ENCODE peak calls at places on chromosomes 12 and 14, in eight cellular contexts. H is fibroblast of lung, N is HepG2, Z is GM06990, K is HCT116, B is astrocyte of the cerebellum, A is fibroblast of the aortic adventitia, S is fibroblast of mammary gland. W is an unnamed sample.
A peak's percentile ranks its signal among the peaks of the same experiment; 100 is the strongest.

GRCh38 chr12:67354966-67355365 is 85.8 kb downstream of the CAND1 start:
- DNase-seq in H (no peak), N (no peak), Z (no peak), K (no peak), B (no peak), A (peak; percentile 43), S (peak; percentile 17), W (no peak)

GRCh38 chr12:61397668-61398067 is 862.5 kb upstream of the USP15 start:
- DNase-seq in H (no peak), N (no peak), Z (no peak), K (no peak), B (no peak), A (no peak), S (no peak), W (no peak)

GRCh38 chr12:29796823-29797263 is 13.1 kb upstream of the TMTC1 start:
- DNase-seq in H (peak; percentile 97), N (no peak), Z (no peak), K (peak; percentile 29), B (peak; percentile 94), A (peak; percentile 94), S (peak; percentile 94), W (peak; percentile 82)

GRCh38 chr12:124956571-124956970 is 32.4 kb downstream of the DHX37 start:
- DNase-seq in H (no peak), N (no peak), Z (no peak), K (no peak), B (no peak), A (no peak), S (no peak), W (no peak)

GRCh38 chr12:88416786-88417185 is 163.5 kb downstream of the KITLG start:
- DNase-seq in H (no peak), N (no peak), Z (no peak), K (no peak), B (no peak), A (no peak), S (peak; percentile 20), W (no peak)

GRCh38 chr14:91361236-91361811 is 56.3 kb downstream of the CCDC88C start:
- DNase-seq in H (peak; percentile 90), N (peak; percentile 61), Z (no peak), K (no peak), B (no peak), A (peak; percentile 17), S (peak; percentile 61), W (no peak)

GRCh38 chr14:60654303-60654925 is 5.1 kb upstream of the SIX1 start:
- DNase-seq in H (no peak), N (no peak), Z (no peak), K (no peak), B (no peak), A (peak; percentile 54), S (peak; percentile 69), W (peak; percentile 92)

GRCh38 chr14:78598046-78598652 is 428.0 kb downstream of the NRXN3 start:
- DNase-seq in H (peak; percentile 39), N (peak; percentile 44), Z (peak; percentile 13), K (peak; percentile 29), B (peak; percentile 33), A (peak; percentile 69), S (peak; percentile 52), W (no peak)

DNA sequence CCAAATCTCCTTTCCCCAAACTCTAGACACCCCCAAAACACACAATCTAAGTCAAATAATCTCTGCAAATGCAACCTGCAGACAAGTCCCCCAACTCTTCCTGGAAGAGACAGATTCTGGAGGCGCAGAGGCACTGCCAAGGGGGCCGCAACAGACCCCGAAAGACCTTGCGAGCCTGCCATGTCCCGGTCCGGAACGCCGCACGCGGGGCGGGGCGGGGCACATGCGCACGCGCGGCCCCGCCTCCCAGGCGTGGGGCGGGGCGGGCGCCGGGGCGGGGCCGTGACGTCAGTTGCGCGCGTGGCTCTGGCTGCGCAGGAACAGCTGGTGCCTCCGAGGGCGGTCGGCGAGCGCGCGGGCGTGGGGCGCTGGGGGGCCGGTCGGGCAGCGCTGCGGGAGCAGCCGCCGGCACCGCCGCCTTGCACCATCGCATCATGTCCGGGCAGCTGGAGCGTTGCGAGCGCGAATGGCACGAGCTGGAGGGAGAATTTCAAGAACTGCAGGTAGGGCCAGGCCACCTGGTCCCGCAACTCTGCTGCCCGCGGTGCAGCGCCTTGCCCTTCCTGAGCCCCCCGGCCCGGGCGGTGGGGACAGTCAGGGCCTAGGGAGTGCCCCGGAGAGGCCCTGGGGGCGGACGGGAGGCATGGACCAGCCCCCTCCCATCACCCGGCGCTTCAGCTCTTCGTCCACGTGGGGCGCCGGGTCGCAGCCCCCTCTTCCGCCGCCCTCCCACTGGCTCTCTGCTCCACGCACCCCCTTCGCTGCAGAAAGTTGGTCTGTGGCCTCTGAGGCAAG is at the start of gene TMEM120B:
- DNase-seq in H (peak; percentile 71), N (peak; percentile 37), Z (peak; percentile 86), K (no peak), B (no peak), A (peak; percentile 63), S (peak; percentile 56), W (no peak)
- TF ChIP-seq CTCF in H (no peak), N (peak; percentile 15), Z (peak; percentile 28), K (peak; percentile 26), B (peak; percentile 22), A (no peak), S (no peak), W (no peak)

GRCh38 chr14:100263141-100263540 is 24.2 kb downstream of the YY1 start:
- DNase-seq in H (no peak), N (no peak), Z (no peak), K (no peak), B (no peak), A (no peak), S (peak; percentile 42), W (no peak)
- TF ChIP-seq CTCF in H (no peak), N (no peak), Z (no peak), K (no peak), B (no peak), A (no peak), S (no peak), W (no peak)

GRCh38 chr12:64608901-64609542 is 1.3 kb upstream of the RASSF3 start:
- DNase-seq in H (peak; percentile 58), N (peak; percentile 58), Z (peak; percentile 55), K (peak; percentile 81), B (no peak), A (peak; percentile 36), S (peak; percentile 67), W (no peak)
- TF ChIP-seq CTCF in H (peak; percentile 16), N (peak; percentile 28), Z (no peak), K (peak; percentile 8), B (peak; percentile 16), A (no peak), S (peak; percentile 8), W (peak; percentile 5)

DNA sequence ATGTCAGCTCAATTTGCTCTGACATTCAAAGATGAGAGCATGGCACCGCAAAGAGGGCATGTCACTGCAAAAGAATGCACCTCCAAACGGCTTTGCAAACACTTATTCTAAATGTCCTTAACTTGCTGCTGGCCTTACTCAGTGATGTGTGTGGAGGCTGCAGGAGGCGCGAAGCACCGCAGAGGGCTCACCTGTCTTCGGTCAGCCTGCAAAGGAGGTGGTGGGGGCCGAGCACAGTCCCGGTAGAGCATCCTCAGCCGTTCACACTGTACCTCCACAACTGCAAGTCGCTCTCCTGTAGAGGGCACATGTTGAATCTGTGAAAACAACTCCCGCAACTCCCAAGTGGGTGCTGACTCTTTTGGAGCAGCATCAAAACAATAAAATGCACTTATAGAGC is 93.8 kb downstream of the TRAFD1 start:
- DNase-seq in H (no peak), N (no peak), Z (no peak), K (no peak), B (no peak), A (no peak), S (peak; percentile 6), W (no peak)
- TF ChIP-seq CTCF in H (no peak), N (no peak), Z (no peak), K (no peak), B (no peak), A (no peak), S (no peak), W (no peak)

DNA sequence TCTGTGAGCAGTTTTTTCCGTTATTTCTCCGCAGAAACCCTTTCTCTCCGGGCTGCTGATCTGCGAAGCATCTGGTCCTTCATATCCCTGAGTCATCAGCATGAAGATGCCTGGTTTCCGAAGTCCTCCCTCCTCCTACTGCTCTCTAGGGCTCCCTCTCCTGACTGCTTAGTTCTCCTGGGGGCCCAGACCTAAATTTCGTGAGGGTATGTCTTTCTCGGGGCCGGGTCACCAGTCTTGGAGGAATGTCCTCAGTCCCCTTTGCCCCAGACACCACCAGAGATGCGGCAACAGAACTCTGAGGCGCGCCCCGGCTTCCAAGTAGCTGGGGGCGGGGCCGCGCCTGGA is 622 bp upstream of the BICDL1 start:
- DNase-seq in H (peak; percentile 39), N (no peak), Z (no peak), K (no peak), B (no peak), A (peak; percentile 25), S (peak; percentile 67), W (no peak)
- TF ChIP-seq CTCF in H (no peak), N (peak; percentile 36), Z (peak; percentile 46), K (no peak), B (peak; percentile 35), A (no peak), S (peak; percentile 35), W (no peak)

DNA sequence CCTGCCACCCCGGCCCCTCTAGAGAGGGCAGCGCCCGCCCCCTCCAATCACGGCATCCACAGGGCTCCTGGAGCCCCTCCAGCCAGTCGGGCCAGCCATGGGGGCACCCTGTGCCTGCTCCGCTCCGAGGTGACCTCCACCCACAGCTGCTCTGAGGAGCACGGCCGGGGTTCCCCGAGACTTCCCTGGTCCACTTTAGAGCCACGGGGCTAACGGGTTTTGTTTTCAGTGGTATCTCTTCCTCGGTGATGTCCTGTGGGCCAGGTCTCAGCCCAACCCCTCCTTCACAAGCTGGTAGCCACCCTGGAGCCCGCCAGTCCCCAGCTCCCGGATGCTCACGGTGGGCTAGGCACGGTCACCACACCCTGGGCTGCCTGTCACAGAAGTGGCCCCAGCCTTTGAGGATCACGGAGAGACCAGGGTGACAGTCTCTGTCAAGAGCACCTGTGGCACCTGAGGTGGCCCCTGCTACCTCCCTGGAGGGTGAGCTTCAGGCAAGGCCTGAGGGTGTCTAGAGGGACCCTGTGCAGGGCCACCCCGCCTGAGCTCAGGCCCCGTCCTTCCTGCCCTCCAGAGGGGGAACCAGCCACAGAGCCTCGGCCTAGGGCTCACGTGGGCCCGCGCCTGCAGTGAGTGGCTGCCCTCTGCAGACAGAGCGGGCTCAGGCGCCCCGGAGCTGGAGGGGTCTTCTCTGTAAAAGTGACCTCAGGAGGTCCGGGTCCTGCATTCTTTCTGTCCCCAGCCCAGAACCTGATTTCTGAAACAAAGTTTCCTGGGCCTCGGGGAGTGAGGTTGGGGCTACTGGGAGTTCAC is 146.0 kb upstream of the C14orf180 start:
- DNase-seq in H (no peak), N (no peak), Z (no peak), K (no peak), B (no peak), A (no peak), S (no peak), W (no peak)
- TF ChIP-seq CTCF in H (no peak), N (no peak), Z (no peak), K (no peak), B (no peak), A (no peak), S (no peak), W (no peak)

GRCh38 chr14:63852271-63852816 is 460 bp upstream of the SYNE2 start:
- DNase-seq in H (peak; percentile 35), N (no peak), Z (no peak), K (no peak), B (no peak), A (peak; percentile 22), S (no peak), W (no peak)
- TF ChIP-seq CTCF in H (no peak), N (no peak), Z (no peak), K (no peak), B (no peak), A (no peak), S (no peak), W (no peak)